ENCODE peak calls at places on chromosomes 11 and 22, in eight cellular contexts. H is mucosa of descending colon; Z is left cardiac atrium; D is ovary; U is HTR-8/SVneo; S is NCI-H345; R is NCI-H1092; O is stimulated activated naive CD8-positive, alpha-beta T cell treated with anti-CD3 and anti-CD28 coated beads, Interleukin-15, Interleukin-2, amounts not matched to agents 100 U/mL and 50 U/mL, for 24 hours. Q is an unnamed sample.

GRCh38 chr11:126491092-126491491 is 135.6 kb downstream of the ST3GAL4 start:
- DNase-seq in H (no peak), Z (no peak), D (no peak), U (no peak), S (no peak), R (no peak), O (no peak), Q (no peak)

GRCh38 chr22:30187726-30188407 is 58.7 kb downstream of the LIF start:
- DNase-seq in H (no peak), Z (no peak), D (no peak), U (no peak), S (no peak), R (no peak), O (no peak), Q (no peak)

GRCh38 chr11:2186669-2187266 is 15.2 kb upstream of the TH start:
- DNase-seq in H (no peak), Z (no peak), D (no peak), U (peak; percentile 35), S (peak; percentile 89), R (peak; percentile 83), O (peak; percentile 60), Q (no peak)

GRCh38 chr11:2139118-2139490 is at the start of gene IGF2:
- DNase-seq in H (no peak), Z (no peak), D (no peak), U (no peak), S (no peak), R (no peak), O (no peak), Q (no peak)

GRCh38 chr11:2453436-2453835 is 8.6 kb downstream of the KCNQ1 start:
- DNase-seq in H (no peak), Z (no peak), D (no peak), U (no peak), S (no peak), R (no peak), O (no peak), Q (no peak)

GRCh38 chr22:23889620-23890019 is 4.6 kb upstream of the MIF start:
- DNase-seq in H (peak; percentile 43), Z (peak; percentile 54), D (no peak), U (no peak), S (no peak), R (no peak), O (no peak), Q (no peak)

GRCh38 chr22:23248583-23248982 is 68.3 kb downstream of the BCR start:
- DNase-seq in H (no peak), Z (no peak), D (peak; percentile 0), U (no peak), S (peak; percentile 33), R (peak; percentile 25), O (no peak), Q (no peak)

GRCh38 chr11:128188346-128189115 is 398.8 kb downstream of the ETS1 start:
- DNase-seq in H (no peak), Z (no peak), D (no peak), U (no peak), S (no peak), R (no peak), O (no peak), Q (no peak)

GRCh38 chr22:37752189-37753061 is 55.3 kb upstream of the GCAT start:
- DNase-seq in H (peak; percentile 83), Z (peak; percentile 96), D (peak; percentile 91), U (peak; percentile 85), S (no peak), R (peak; percentile 53), O (no peak), Q (peak; percentile 96)

GRCh38 chr11:78514922-78515502 is 59.7 kb downstream of the NARS2 start:
- DNase-seq in H (no peak), Z (no peak), D (no peak), U (no peak), S (no peak), R (no peak), O (no peak), Q (no peak)

GRCh38 chr11:128757235-128757711 is 63.4 kb downstream of the FLI1 start:
- DNase-seq in H (no peak), Z (no peak), D (no peak), U (peak; percentile 22), S (no peak), R (no peak), O (peak; percentile 67), Q (peak; percentile 39)

GRCh38 chr11:586376-587316 is 10.4 kb downstream of the PHRF1 start:
- DNase-seq in H (peak; percentile 21), Z (no peak), D (no peak), U (no peak), S (no peak), R (no peak), O (no peak), Q (no peak)

GRCh38 chr22:36921309-36922096 is 8.1 kb downstream of the CSF2RB start:
- DNase-seq in H (no peak), Z (no peak), D (no peak), U (no peak), S (no peak), R (no peak), O (no peak), Q (no peak)

GRCh38 chr11:32435152-32435480 is 223 bp downstream of the WT1 start:
- DNase-seq in H (no peak), Z (peak; percentile 50), D (no peak), U (no peak), S (no peak), R (no peak), O (no peak), Q (no peak)

GRCh38 chr11:134532176-134532920 is 120.3 kb upstream of the B3GAT1 start:
- DNase-seq in H (no peak), Z (no peak), D (no peak), U (no peak), S (no peak), R (no peak), O (no peak), Q (no peak)

GRCh38 chr11:114187173-114187572 is 109.0 kb upstream of the NNMT start:
- DNase-seq in H (no peak), Z (no peak), D (no peak), U (no peak), S (no peak), R (no peak), O (no peak), Q (peak; percentile 46)

GRCh38 chr22:19216579-19216978 is 38.0 kb upstream of the SLC25A1 start:
- DNase-seq in H (no peak), Z (no peak), D (no peak), U (no peak), S (no peak), R (no peak), O (no peak), Q (no peak)

GRCh38 chr11:20000393-20001134 is 159.7 kb downstream of the DBX1 start:
- DNase-seq in H (no peak), Z (peak; percentile 24), D (peak; percentile 22), U (no peak), S (peak; percentile 74), R (peak; percentile 96), O (no peak), Q (no peak)

GRCh38 chr11:125170406-125171031 is 6.0 kb downstream of the PKNOX2 start:
- DNase-seq in H (no peak), Z (peak; percentile 76), D (peak; percentile 83), U (no peak), S (no peak), R (no peak), O (no peak), Q (peak; percentile 84)

GRCh38 chr11:93005239-93005638 is 35.8 kb downstream of the MTNR1B start:
- DNase-seq in H (no peak), Z (no peak), D (no peak), U (no peak), S (no peak), R (no peak), O (no peak), Q (no peak)

GRCh38 chr11:765025-765801 is 12.1 kb downstream of the GATD1 start:
- DNase-seq in H (peak; percentile 73), Z (peak; percentile 60), D (peak; percentile 49), U (peak; percentile 64), S (peak; percentile 45), R (no peak), O (peak; percentile 72), Q (no peak)

GRCh38 chr11:95505927-95506426 is 275.0 kb upstream of the SESN3 start:
- DNase-seq in H (no peak), Z (no peak), D (no peak), U (no peak), S (no peak), R (no peak), O (no peak), Q (no peak)